ENCODE peak calls at places on chromosomes 11 and 22, in five cellular contexts. X is PC-3, C is neural progenitor cell, F is HCT116, A is fibroblast of lung. T is an unnamed sample. For H3K9me3, the result is how much of the 10 kb centered on the place peaks cover.

GRCh38 chr11:3745161-3745560 is 52.2 kb downstream of the NUP98 start:
- DNase-seq in X (peak), C (no peak), F (no peak), A (no peak), T (no peak)

GRCh38 chr11:57444362-57445074 is 15.8 kb upstream of the RTN4RL2 start:
- DNase-seq in X (peak), C (no peak), F (no peak), A (no peak), T (no peak)

GRCh38 chr11:44619931-44620725 is 54.7 kb downstream of the CD82 start:
- DNase-seq in X (no peak), C (no peak), F (no peak), A (no peak), T (no peak)

GRCh38 chr11:57387284-57388030 is 3.0 kb downstream of the PRG2 start:
- DNase-seq in X (peak), C (no peak), F (no peak), A (no peak), T (no peak)

GRCh38 chr11:2744166-2744565 is 44.4 kb upstream of the KCNQ1OT1 start:
- DNase-seq in X (no peak), C (no peak), F (no peak), A (no peak), T (no peak)

GRCh38 chr22:47374901-47375575 is 612.6 kb downstream of the TBC1D22A start:
- DNase-seq in X (no peak), C (no peak), F (no peak), A (no peak), T (no peak)

GRCh38 chr22:33922268-33922667 is 2.0 kb upstream of the LARGE1 start:
- DNase-seq in X (no peak), C (peak), F (no peak), A (peak), T (peak)

GRCh38 chr11:13090228-13090708 is 81.2 kb downstream of the RASSF10 start:
- DNase-seq in X (no peak), C (no peak), F (no peak), A (no peak), T (no peak)

GRCh38 chr22:19464975-19465374 is 14.0 kb downstream of the UFD1 start:
- DNase-seq in X (no peak), C (no peak), F (no peak), A (no peak), T (no peak)

GRCh38 chr22:50262973-50263617 is 1.6 kb upstream of the MAPK12 start:
- DNase-seq in X (no peak), C (no peak), F (no peak), A (no peak), T (no peak)

GRCh38 chr22:38699784-38700183 is 959 bp downstream of the JOSD1 start:
- DNase-seq in X (peak), C (no peak), F (no peak), A (peak), T (peak)

GRCh38 chr11:119345685-119346084 is 820 bp downstream of the MFRP start:
- DNase-seq in X (no peak), C (no peak), F (no peak), A (no peak), T (no peak)

GRCh38 chr11:61833478-61833877 is 5.4 kb downstream of the FADS2 start:
- DNase-seq in X (no peak), C (no peak), F (no peak), A (no peak), T (no peak)

GRCh38 chr11:29913352-29913751 is 103.5 kb downstream of the KCNA4 start:
- DNase-seq in X (no peak), C (no peak), F (no peak), A (no peak), T (no peak)

GRCh38 chr11:32435511-32435946 is at the start of gene WT1:
- DNase-seq in X (peak), C (peak), F (no peak), A (no peak), T (no peak)

GRCh38 chr11:117830072-117830471 is 5.5 kb upstream of the FXYD2 start:
- DNase-seq in X (no peak), C (no peak), F (no peak), A (no peak), T (no peak)

GRCh38 chr22:43411040-43411919 is 534 bp upstream of the MPPED1 start:
- DNase-seq in X (no peak), C (peak), F (no peak), A (no peak), T (no peak)

GRCh38 chr22:49483281-49483905 is 344.3 kb downstream of the BRD1 start:
- DNase-seq in X (no peak), C (no peak), F (no peak), A (no peak), T (no peak)

GRCh38 chr11:719214-720016 is 13.4 kb downstream of the EPS8L2 start:
- DNase-seq in X (no peak), C (no peak), F (no peak), A (no peak), T (no peak)

GRCh38 chr11:75308116-75308515 is 43.3 kb downstream of the ARRB1 start:
- DNase-seq in X (peak), C (no peak), F (no peak), A (no peak), T (no peak)

GRCh38 chr11:128530119-128531091 is 57.0 kb downstream of the ETS1 start:
- DNase-seq in X (peak), C (no peak), F (no peak), A (peak), T (peak)

GRCh38 chr11:128575956-128576340 is 11.4 kb downstream of the ETS1 start:
- DNase-seq in X (no peak), C (no peak), F (no peak), A (peak), T (peak)

GRCh38 chr11:63682045-63682915 is 980 bp downstream of the RTN3 start:
- DNase-seq in X (peak), C (peak), F (no peak), A (no peak), T (no peak)

GRCh38 chr11:59191095-59191494 is 19.2 kb downstream of the DTX4 start:
- DNase-seq in X (no peak), C (no peak), F (no peak), A (no peak), T (no peak)

DNA sequence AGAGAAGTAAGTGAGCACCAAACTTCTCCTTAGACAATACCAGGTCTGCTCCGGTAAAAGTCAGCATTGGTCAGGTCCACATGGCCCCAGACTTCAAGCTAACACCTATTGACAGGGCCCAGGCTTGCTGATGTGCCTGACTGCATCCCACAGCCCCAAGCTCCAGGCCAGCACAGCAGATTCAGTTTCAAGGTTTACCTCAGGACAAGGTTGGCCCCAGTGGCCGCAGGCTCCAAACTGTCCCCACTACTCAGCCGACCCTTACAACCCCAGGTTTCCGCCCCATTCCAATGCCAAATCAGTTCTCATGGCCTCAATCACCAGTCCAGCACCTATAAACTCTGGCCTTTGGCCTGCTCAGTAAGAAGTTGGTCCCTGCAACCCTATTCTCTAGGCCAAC is 39.4 kb downstream of the OR4C6 start:
- DNase-seq in X (no peak), C (no peak), F (no peak), A (no peak), T (no peak)
- H3K9me3 ChIP-seq in X (under half), C (under half), F (under half), A (under half), T (under half)

DNA sequence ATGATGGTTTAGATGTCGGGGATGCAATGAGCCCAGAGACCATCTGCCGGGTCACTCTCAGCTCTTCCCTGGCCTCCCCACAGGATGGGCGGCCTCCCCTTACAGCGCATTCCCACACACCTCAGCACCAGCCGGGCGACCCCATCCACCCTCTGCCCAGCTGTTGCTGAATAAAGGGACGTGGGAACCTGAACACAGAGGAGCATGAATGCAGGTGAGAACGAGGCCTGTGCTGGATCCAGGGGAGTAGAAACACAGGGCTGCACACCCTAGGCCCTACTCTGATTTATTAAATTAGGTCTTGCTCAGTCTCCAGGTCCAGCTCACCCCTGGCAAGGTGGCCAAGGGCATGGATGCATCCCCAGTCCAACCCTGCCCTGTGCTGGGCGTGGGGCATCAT is 180.5 kb downstream of the CTTN start:
- DNase-seq in X (no peak), C (no peak), F (no peak), A (no peak), T (no peak)
- H3K9ac ChIP-seq in X (no peak), C (no peak), F (no peak), A (no peak), T (no peak)

GRCh38 chr11:66983275-66983924 is 8.3 kb downstream of the C11orf86 start:
- DNase-seq in X (no peak), C (no peak), F (no peak), A (no peak), T (no peak)

GRCh38 chr11:66985508-66986177 is 10.5 kb downstream of the C11orf86 start:
- DNase-seq in X (no peak), C (no peak), F (no peak), A (no peak), T (no peak)

GRCh38 chr11:66988238-66988637 is 13.1 kb downstream of the C11orf86 start:
- DNase-seq in X (no peak), C (no peak), F (no peak), A (no peak), T (no peak)

GRCh38 chr11:66987158-66987620 is 12.1 kb downstream of the C11orf86 start:
- DNase-seq in X (no peak), C (no peak), F (no peak), A (no peak), T (no peak)

DNA sequence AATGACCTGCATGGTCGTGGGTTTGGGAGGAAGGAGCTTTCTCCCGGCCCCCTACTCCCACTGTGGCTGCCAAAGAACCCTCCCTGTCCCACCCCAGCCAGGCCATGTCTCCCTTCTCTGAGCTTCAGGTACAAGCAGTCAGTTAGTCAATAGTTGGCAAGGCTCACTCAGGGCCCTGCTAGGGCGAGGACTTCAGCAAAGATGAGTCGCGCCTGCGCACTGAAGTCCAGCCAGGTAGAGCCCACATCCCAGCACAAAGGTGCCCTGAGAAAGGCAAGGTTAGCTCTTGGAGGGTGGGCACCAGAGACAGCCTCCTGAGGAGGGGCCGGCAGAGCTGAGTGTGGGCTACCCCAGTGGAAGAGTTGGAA is 11.1 kb downstream of the C11orf86 start:
- DNase-seq in X (no peak), C (no peak), F (no peak), A (no peak), T (no peak)
- H3K9me3 ChIP-seq in X (under half), C (under half), F (under half), A (under half), T (under half)

DNA sequence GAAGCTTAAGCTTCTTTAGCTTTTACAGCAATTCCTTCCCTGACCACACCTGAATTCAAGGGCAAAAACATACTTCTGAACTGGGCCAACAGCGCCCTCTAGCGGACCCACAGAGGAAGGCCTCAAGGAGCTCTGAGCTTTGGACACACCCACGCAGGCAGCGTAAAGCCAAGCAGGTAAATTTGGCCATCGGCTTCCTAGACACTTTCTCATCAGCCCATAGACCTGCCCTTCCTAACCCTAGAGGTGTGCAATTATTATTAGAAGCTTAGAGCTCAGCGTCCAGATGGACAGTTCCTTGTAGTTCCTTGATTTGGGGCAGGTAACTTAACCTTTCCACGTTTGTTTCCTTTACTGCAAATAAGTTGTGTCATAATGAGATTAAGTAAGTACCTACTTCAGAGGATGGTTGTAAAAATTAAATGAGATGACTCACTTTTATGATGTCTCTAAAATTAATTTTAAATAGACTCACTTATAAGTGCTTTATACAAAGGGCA is 25.7 kb upstream of the HMGXB4 start:
- DNase-seq in X (peak), C (peak), F (peak), A (peak), T (peak)
- H3K9ac ChIP-seq in X (no peak), C (no peak), F (no peak), A (no peak), T (no peak)

GRCh38 chr11:35045219-35045819 is 93.7 kb upstream of the CD44 start:
- DNase-seq in X (no peak), C (no peak), F (no peak), A (no peak), T (no peak)

GRCh38 chr11:35046606-35047005 is 92.4 kb upstream of the CD44 start:
- DNase-seq in X (no peak), C (no peak), F (no peak), A (no peak), T (no peak)

GRCh38 chr11:35042906-35043305 is 96.1 kb upstream of the CD44 start:
- DNase-seq in X (no peak), C (no peak), F (no peak), A (no peak), T (no peak)

GRCh38 chr11:35042265-35042664 is 96.7 kb upstream of the CD44 start:
- DNase-seq in X (no peak), C (no peak), F (no peak), A (no peak), T (no peak)

GRCh38 chr11:35043933-35044332 is 95.0 kb upstream of the CD44 start:
- DNase-seq in X (no peak), C (no peak), F (no peak), A (no peak), T (no peak)
- H3K9me3 ChIP-seq in X (under half), C (under half), F (under half), A (under half), T (under half)

GRCh38 chr11:83070878-83071640 is 638 bp downstream of the RAB30 start:
- DNase-seq in X (no peak), C (peak), F (no peak), A (no peak), T (no peak)
- H3K9ac ChIP-seq in X (peak), C (peak), F (peak), A (peak), T (peak)

GRCh38 chr11:130732476-130732875 is 183.8 kb downstream of the SNX19 start:
- DNase-seq in X (no peak), C (no peak), F (no peak), A (no peak), T (no peak)

GRCh38 chr11:130738618-130739017 is 177.7 kb downstream of the SNX19 start:
- DNase-seq in X (peak), C (no peak), F (no peak), A (peak), T (peak)

GRCh38 chr11:130740819-130741218 is 175.5 kb downstream of the SNX19 start:
- DNase-seq in X (no peak), C (no peak), F (no peak), A (peak), T (peak)

GRCh38 chr11:130737041-130737830 is 179.0 kb downstream of the SNX19 start:
- DNase-seq in X (no peak), C (no peak), F (no peak), A (peak), T (peak)

GRCh38 chr11:130737866-130738431 is 178.3 kb downstream of the SNX19 start:
- DNase-seq in X (peak), C (no peak), F (no peak), A (peak), T (peak)
- H3K9me3 ChIP-seq in X (under half), C (under half), F (under half), A (under half), T (under half)